ENCODE peak calls at places on chromosomes 12 and 14, in ten cellular contexts. F is ascending aorta; X is IMR-90; N is aorta; Q is PC-9; D is tibial artery; W is GM06990; E is CD8-positive, alpha-beta memory T cell; U is BJ; Z is brain microvascular endothelial cell. O is an unnamed sample. For H3K36me3, the result is how much of the 10 kb centered on the place peaks cover.

GRCh38 chr14:102394717-102395378 is 32.1 kb downstream of the TECPR2 start:
- DNase-seq in F (no peak), X (no peak), N (no peak), Q (no peak), D (no peak), W (no peak), E (no peak), U (no peak), Z (no peak), O (no peak)

GRCh38 chr14:101774006-101774755 is 12.7 kb downstream of the PPP2R5C start:
- DNase-seq in F (no peak), X (no peak), N (no peak), Q (no peak), D (no peak), W (no peak), E (no peak), U (no peak), Z (no peak), O (no peak)

GRCh38 chr12:40693503-40693863 is 1.2 kb downstream of the CNTN1 start:
- DNase-seq in F (peak), X (no peak), N (peak), Q (no peak), D (no peak), W (no peak), E (no peak), U (no peak), Z (no peak), O (no peak)

GRCh38 chr12:49811136-49811535 is 17.1 kb downstream of the NCKAP5L start:
- DNase-seq in F (no peak), X (no peak), N (peak), Q (no peak), D (no peak), W (no peak), E (no peak), U (no peak), Z (no peak), O (no peak)

GRCh38 chr12:53068811-53069585 is 10.2 kb downstream of the SPRYD3 start:
- DNase-seq in F (peak), X (no peak), N (peak), Q (no peak), D (peak), W (no peak), E (peak), U (no peak), Z (no peak), O (no peak)

GRCh38 chr12:85688837-85689236 is 147.4 kb downstream of the RASSF9 start:
- DNase-seq in F (no peak), X (no peak), N (no peak), Q (no peak), D (no peak), W (no peak), E (no peak), U (no peak), Z (no peak), O (no peak)

GRCh38 chr12:123533672-123534643 is at the start of gene RILPL1:
- DNase-seq in F (peak), X (peak), N (peak), Q (peak), D (peak), W (peak), E (peak), U (no peak), Z (peak), O (peak)

GRCh38 chr12:103144278-103144677 is 186.8 kb downstream of the ASCL1 start:
- DNase-seq in F (no peak), X (no peak), N (no peak), Q (no peak), D (no peak), W (peak), E (no peak), U (no peak), Z (no peak), O (no peak)

GRCh38 chr12:27527512-27527911 is 3.5 kb downstream of the PPFIBP1 start:
- DNase-seq in F (no peak), X (no peak), N (no peak), Q (no peak), D (no peak), W (no peak), E (no peak), U (no peak), Z (no peak), O (no peak)
- H3K4me3 ChIP-seq in F (no peak), X (no peak), N (no peak), Q (no peak), D (no peak), W (no peak), E (no peak), U (no peak), Z (no peak), O (no peak)

DNA sequence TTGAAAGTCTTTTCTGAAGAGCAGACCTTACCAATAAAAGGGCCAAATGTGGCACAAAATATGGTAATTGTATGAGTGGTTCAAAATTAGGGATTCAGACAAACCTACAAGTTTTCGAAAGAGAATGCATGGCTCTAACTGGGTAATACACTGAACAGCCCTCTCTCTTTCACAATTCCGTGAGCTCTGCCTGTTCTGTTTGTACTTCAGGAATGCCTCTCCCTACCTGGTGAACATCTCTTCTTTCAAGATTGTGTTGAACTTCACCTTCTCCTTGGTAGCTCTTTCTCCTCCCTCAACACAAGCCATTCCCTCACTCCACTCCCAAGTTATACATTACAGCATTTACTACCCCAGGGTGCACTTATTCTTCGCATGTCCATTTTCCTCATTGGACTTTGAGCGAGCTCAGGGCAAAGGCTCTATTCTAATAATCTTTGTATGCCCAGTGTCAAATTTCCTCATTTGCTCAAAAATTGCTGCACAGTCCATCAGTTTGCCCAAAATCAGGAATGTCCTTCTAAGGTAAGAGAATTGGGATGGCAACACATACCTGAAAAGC is 28.3 kb downstream of the NRDE2 start:
- DNase-seq in F (no peak), X (no peak), N (no peak), Q (no peak), D (no peak), W (no peak), E (no peak), U (no peak), Z (no peak), O (no peak)
- H3K36me3 ChIP-seq in F (under half), X (under half), N (under half), Q (under half), D (under half), W (under half), E (under half), U (under half), Z (under half), O (under half)

GRCh38 chr12:132071837-132072384 is 72.2 kb downstream of the DDX51 start:
- DNase-seq in F (no peak), X (no peak), N (no peak), Q (no peak), D (no peak), W (no peak), E (no peak), U (no peak), Z (no peak), O (no peak)

GRCh38 chr12:132068250-132068649 is 75.9 kb downstream of the DDX51 start:
- DNase-seq in F (no peak), X (no peak), N (no peak), Q (no peak), D (no peak), W (no peak), E (no peak), U (no peak), Z (no peak), O (no peak)

GRCh38 chr12:132070298-132070697 is 73.8 kb downstream of the DDX51 start:
- DNase-seq in F (no peak), X (no peak), N (no peak), Q (no peak), D (no peak), W (no peak), E (no peak), U (no peak), Z (no peak), O (no peak)

GRCh38 chr12:132069336-132069985 is 74.7 kb downstream of the DDX51 start:
- DNase-seq in F (no peak), X (no peak), N (no peak), Q (no peak), D (no peak), W (no peak), E (no peak), U (no peak), Z (no peak), O (no peak)

GRCh38 chr12:132071001-132071810 is 72.9 kb downstream of the DDX51 start:
- DNase-seq in F (no peak), X (no peak), N (no peak), Q (no peak), D (no peak), W (peak), E (no peak), U (no peak), Z (no peak), O (no peak)
- H3K4me3 ChIP-seq in F (no peak), X (no peak), N (no peak), Q (no peak), D (no peak), W (peak), E (no peak), U (no peak), Z (no peak), O (no peak)

GRCh38 chr12:121822393-121823100 is 18.7 kb downstream of the SETD1B start:
- DNase-seq in F (no peak), X (no peak), N (no peak), Q (no peak), D (no peak), W (no peak), E (no peak), U (no peak), Z (no peak), O (no peak)
- H3K36me3 ChIP-seq in F (half or more), X (half or more), N (under half), Q (under half), D (half or more), W (under half), E (under half), U (under half), Z (half or more), O (half or more)

DNA sequence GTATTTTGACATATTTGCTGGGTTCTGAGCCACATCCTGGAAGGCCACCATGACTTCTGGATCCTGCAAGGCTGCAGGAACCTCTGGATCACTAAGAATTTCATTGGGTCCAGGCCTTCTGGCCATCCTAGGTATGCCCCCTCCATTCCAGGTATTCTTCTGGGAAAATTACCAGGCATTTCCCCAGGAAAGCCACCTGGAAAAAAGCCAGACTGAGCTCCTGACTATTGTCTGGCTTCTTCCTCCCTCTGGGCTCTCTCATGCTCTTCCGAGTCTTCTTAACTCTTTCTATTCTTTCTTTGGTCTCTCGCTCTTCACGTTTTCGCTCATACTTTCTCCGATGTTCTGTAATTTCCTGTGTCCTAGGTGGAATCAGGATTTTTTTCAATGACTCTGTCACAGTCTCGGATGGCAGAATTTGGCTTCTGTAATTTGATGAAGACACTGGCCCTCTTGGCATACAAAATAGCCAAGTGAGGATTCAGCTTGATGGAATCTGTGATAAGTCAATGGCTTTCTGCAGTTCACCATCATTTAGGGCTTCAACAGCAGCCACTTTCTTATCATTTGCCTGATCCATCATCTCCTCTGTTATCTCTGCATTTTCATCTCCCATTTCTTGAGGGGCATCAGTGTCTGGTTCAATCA is 42.6 kb downstream of the ATP23 start:
- DNase-seq in F (no peak), X (no peak), N (no peak), Q (no peak), D (no peak), W (no peak), E (no peak), U (no peak), Z (no peak), O (no peak)
- H3K4me3 ChIP-seq in F (no peak), X (no peak), N (no peak), Q (no peak), D (no peak), W (no peak), E (no peak), U (no peak), Z (no peak), O (no peak)

GRCh38 chr12:64009321-64010068 is 165.0 kb downstream of the SRGAP1 start:
- DNase-seq in F (no peak), X (no peak), N (no peak), Q (no peak), D (no peak), W (no peak), E (no peak), U (no peak), Z (no peak), O (no peak)

GRCh38 chr12:64004639-64005038 is 160.1 kb downstream of the SRGAP1 start:
- DNase-seq in F (no peak), X (peak), N (no peak), Q (no peak), D (no peak), W (no peak), E (no peak), U (no peak), Z (peak), O (no peak)

GRCh38 chr12:64007853-64008252 is 163.4 kb downstream of the SRGAP1 start:
- DNase-seq in F (no peak), X (peak), N (no peak), Q (no peak), D (no peak), W (no peak), E (no peak), U (no peak), Z (no peak), O (no peak)

GRCh38 chr12:64008596-64008995 is 164.1 kb downstream of the SRGAP1 start:
- DNase-seq in F (no peak), X (no peak), N (no peak), Q (no peak), D (no peak), W (no peak), E (no peak), U (no peak), Z (no peak), O (no peak)

GRCh38 chr12:64006211-64006610 is 161.7 kb downstream of the SRGAP1 start:
- DNase-seq in F (no peak), X (peak), N (no peak), Q (no peak), D (no peak), W (no peak), E (no peak), U (no peak), Z (peak), O (peak)
- H3K36me3 ChIP-seq in F (under half), X (under half), N (under half), Q (under half), D (under half), W (under half), E (under half), U (under half), Z (under half), O (under half)

DNA sequence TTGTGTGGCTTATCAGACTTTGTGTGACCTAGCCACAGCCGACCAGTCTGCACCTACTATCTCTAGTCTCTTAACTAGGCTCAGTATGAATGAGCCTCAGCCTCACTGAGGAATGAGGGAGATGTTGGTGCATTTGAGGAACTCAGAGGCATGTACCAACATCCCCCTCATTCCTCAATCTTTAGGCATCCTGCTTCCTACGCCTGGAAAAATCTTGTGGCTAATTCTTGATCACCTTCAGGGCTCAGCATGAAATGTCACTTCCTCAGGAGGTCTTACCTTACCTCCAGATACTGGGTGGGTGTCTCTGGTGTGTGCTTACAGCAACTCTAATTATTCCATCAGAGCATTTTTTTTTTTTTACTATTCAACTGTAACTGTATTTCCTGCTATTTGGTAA is 148.8 kb upstream of the TMCC3 start:
- DNase-seq in F (no peak), X (no peak), N (no peak), Q (no peak), D (no peak), W (no peak), E (no peak), U (no peak), Z (no peak), O (no peak)
- H3K4me3 ChIP-seq in F (no peak), X (no peak), N (no peak), Q (no peak), D (no peak), W (no peak), E (no peak), U (no peak), Z (no peak), O (no peak)

GRCh38 chr14:31307198-31307597 is 99.6 kb upstream of the HECTD1 start:
- DNase-seq in F (no peak), X (no peak), N (no peak), Q (no peak), D (no peak), W (no peak), E (no peak), U (no peak), Z (no peak), O (no peak)
- H3K36me3 ChIP-seq in F (half or more), X (under half), N (under half), Q (under half), D (half or more), W (under half), E (under half), U (under half), Z (under half), O (under half)

DNA sequence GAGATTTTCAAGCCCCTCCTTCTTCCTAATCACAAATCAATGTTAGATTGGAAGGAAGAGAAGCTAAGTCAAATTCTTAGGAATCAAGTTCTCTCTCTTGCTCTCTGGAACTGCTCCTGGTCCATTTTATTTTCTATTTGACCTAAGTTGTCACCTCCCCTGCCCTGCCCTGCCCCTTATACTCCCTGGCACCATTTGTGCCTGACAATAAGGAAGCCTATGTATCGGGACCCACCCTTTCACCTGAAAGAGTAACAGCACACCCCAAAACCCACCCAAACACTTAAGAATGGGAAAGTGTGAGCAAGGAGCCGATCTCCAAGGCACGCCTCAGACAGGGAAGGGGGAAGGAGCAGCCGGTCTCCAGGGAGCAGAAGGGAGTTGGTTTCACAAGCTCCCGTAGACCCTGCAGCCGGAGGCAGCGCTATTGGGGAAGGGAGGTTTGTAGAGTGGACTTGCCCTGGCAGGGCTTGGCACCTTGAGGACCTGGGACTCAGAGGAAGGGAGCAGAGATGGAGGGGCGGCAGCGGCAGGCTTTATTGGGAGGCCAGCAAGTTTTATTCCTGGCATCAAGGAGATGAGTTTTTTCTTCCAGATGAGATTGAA is 1.6 kb downstream of the LRRC74A start:
- DNase-seq in F (no peak), X (no peak), N (no peak), Q (no peak), D (no peak), W (no peak), E (no peak), U (no peak), Z (no peak), O (no peak)
- H3K4me3 ChIP-seq in F (peak), X (no peak), N (peak), Q (no peak), D (peak), W (no peak), E (no peak), U (peak), Z (no peak), O (no peak)

O was measured in MG63.